ENCODE peak calls at places on chromosomes 7 and 10, in eight cellular contexts. J is Right ventricle myocardium inferior; T is frontal cortex; I is non-pigmented ciliary epithelial cell; F is stimulated activated CD4-positive, alpha-beta T cell treated with anti-CD3 and anti-CD28 coated beads, Interleukin-4, amount 100 ng/mL, for 24 hours; R is retina; Z is progenitor cell of endocrine pancreas; D is CD8-positive, alpha-beta T cell. S is an unnamed sample.

GRCh38 chr10:734481-734880 is 45.0 kb upstream of the DIP2C start:
- DNase-seq in J (no peak), F (no peak), T (no peak), D (no peak), Z (no peak), R (no peak), I (no peak), S (no peak)

GRCh38 chr7:50292165-50292757 is 12.3 kb upstream of the IKZF1 start:
- DNase-seq in F (no peak), I (no peak), R (no peak), T (no peak), D (no peak), Z (no peak), J (no peak), S (no peak)

GRCh38 chr7:94049615-94050014 is 45.5 kb upstream of the BET1 start:
- DNase-seq in I (no peak), F (no peak), T (no peak), R (no peak), D (no peak), J (no peak), Z (no peak), S (no peak)

GRCh38 chr10:18906636-18907035 is 142.0 kb upstream of the MALRD1 start:
- DNase-seq in J (no peak), Z (no peak), I (no peak), R (no peak), F (no peak), T (no peak), D (no peak), S (no peak)

GRCh38 chr7:108016841-108017775 is 14.1 kb upstream of the LAMB1 start:
- DNase-seq in R (no peak), T (no peak), I (no peak), D (no peak), F (no peak), Z (no peak), J (no peak), S (no peak)

GRCh38 chr7:12212051-12212485 is 974 bp downstream of the TMEM106B start:
- DNase-seq in D (no peak), Z (no peak), T (no peak), I (no peak), F (peak; percentile 6), R (peak; percentile 63), J (no peak), S (no peak)

GRCh38 chr10:63633677-63634487 is 112.7 kb downstream of the REEP3 start:
- DNase-seq in J (no peak), R (peak; percentile 21), T (peak; percentile 33), F (no peak), Z (no peak), I (no peak), D (no peak), S (peak; percentile 51)

GRCh38 chr7:2860627-2861133 is 16.6 kb upstream of the GNA12 start:
- DNase-seq in J (no peak), I (no peak), T (no peak), F (no peak), D (no peak), Z (no peak), R (peak; percentile 62), S (no peak)

GRCh38 chr7:1662767-1663166 is 7.3 kb upstream of the ELFN1 start:
- DNase-seq in R (no peak), Z (no peak), F (no peak), J (no peak), D (no peak), I (no peak), T (no peak), S (no peak)

GRCh38 chr10:51700228-51700835 is 937 bp upstream of the CSTF2T start:
- DNase-seq in R (no peak), T (no peak), F (peak; percentile 27), D (no peak), I (no peak), Z (no peak), J (no peak), S (no peak)

GRCh38 chr7:96179341-96179740 is 142.6 kb downstream of the SLC25A13 start:
- DNase-seq in F (no peak), D (no peak), T (no peak), Z (no peak), R (no peak), I (no peak), J (no peak), S (no peak)

GRCh38 chr7:81331061-81332018 is 412.5 kb upstream of the SEMA3C start:
- DNase-seq in R (no peak), J (no peak), F (no peak), D (no peak), Z (no peak), I (no peak), T (no peak), S (no peak)

GRCh38 chr10:59016043-59016442 is 160.4 kb upstream of the PHYHIPL start:
- DNase-seq in R (no peak), T (no peak), D (no peak), Z (no peak), I (no peak), J (no peak), F (no peak), S (no peak)

GRCh38 chr7:4871930-4872675 is 10.3 kb upstream of the PAPOLB start:
- DNase-seq in R (no peak), F (no peak), D (no peak), Z (no peak), T (no peak), I (no peak), J (no peak), S (no peak)

GRCh38 chr10:33734393-33735110 is 400.1 kb upstream of the NRP1 start:
- DNase-seq in R (no peak), F (no peak), J (no peak), Z (no peak), I (no peak), T (no peak), D (no peak), S (no peak)

GRCh38 chr10:111177379-111177778 is 100.5 kb downstream of the ADRA2A start:
- DNase-seq in Z (no peak), J (no peak), R (no peak), D (no peak), T (no peak), I (no peak), F (no peak), S (no peak)

GRCh38 chr10:110612073-110612472 is 32.1 kb upstream of the RBM20 start:
- DNase-seq in J (no peak), F (no peak), D (no peak), R (no peak), Z (no peak), I (no peak), T (no peak), S (no peak)

GRCh38 chr7:21869785-21870402 is 75.8 kb downstream of the CDCA7L start:
- DNase-seq in T (no peak), R (no peak), J (no peak), I (peak; percentile 3), F (no peak), Z (no peak), D (no peak), S (no peak)

GRCh38 chr10:18607503-18607902 is 43.9 kb downstream of the NSUN6 start:
- DNase-seq in I (peak; percentile 76), J (no peak), D (no peak), T (no peak), Z (no peak), R (no peak), F (peak; percentile 6), S (no peak)

GRCh38 chr10:57867226-57867625 is 400.5 kb downstream of the IPMK start:
- DNase-seq in T (no peak), Z (no peak), D (no peak), J (no peak), F (no peak), R (no peak), I (no peak), S (no peak)

GRCh38 chr7:98826811-98827231 is 43.0 kb downstream of the TMEM130 start:
- DNase-seq in T (no peak), J (peak; percentile 86), F (no peak), Z (no peak), I (no peak), D (no peak), R (peak; percentile 40), S (no peak)

GRCh38 chr10:61000769-61001730 is 57.1 kb upstream of the RHOBTB1 start:
- DNase-seq in D (no peak), J (no peak), Z (peak; percentile 37), I (no peak), T (peak; percentile 66), F (no peak), R (peak; percentile 93), S (no peak)

GRCh38 chr7:74193913-74194312 is 15.9 kb upstream of the LAT2 start:
- DNase-seq in Z (no peak), F (no peak), T (no peak), I (no peak), R (no peak), D (no peak), J (no peak), S (no peak)

GRCh38 chr7:133854739-133855138 is 272.4 kb upstream of the LRGUK start:
- DNase-seq in I (no peak), J (no peak), D (no peak), F (no peak), R (no peak), T (no peak), Z (no peak), S (no peak)

GRCh38 chr10:1663226-1663625 is 74.1 kb downstream of the ADARB2 start:
- DNase-seq in J (no peak), R (no peak), F (no peak), D (no peak), Z (no peak), I (no peak), T (no peak), S (no peak)

GRCh38 chr10:10460452-10460851 is 557.2 kb upstream of the CELF2 start:
- DNase-seq in Z (no peak), F (no peak), I (no peak), T (no peak), R (no peak), D (no peak), J (no peak), S (no peak)

GRCh38 chr7:54831644-54832095 is 72.7 kb upstream of the SEC61G start:
- DNase-seq in Z (no peak), T (no peak), F (no peak), D (no peak), J (no peak), I (no peak), R (no peak), S (no peak)

GRCh38 chr7:140640060-140640611 is 477 bp downstream of the DENND2A start:
- DNase-seq in D (no peak), R (peak; percentile 88), J (peak; percentile 80), Z (peak; percentile 40), I (no peak), F (no peak), T (peak; percentile 57), S (no peak)

GRCh38 chr10:124348801-124349200 is 69.9 kb downstream of the OAT start:
- DNase-seq in R (no peak), F (no peak), T (no peak), I (no peak), D (no peak), Z (no peak), J (no peak), S (no peak)

GRCh38 chr10:24318517-24318916 is 109.6 kb downstream of the KIAA1217 start:
- DNase-seq in F (no peak), Z (no peak), T (no peak), D (no peak), J (no peak), R (no peak), I (no peak), S (no peak)

GRCh38 chr7:158409816-158410330 is 177.8 kb downstream of the PTPRN2 start:
- DNase-seq in F (no peak), J (no peak), I (no peak), Z (no peak), T (no peak), D (no peak), R (no peak), S (no peak)

GRCh38 chr10:17217661-17218306 is 10.3 kb upstream of the VIM start:
- DNase-seq in R (no peak), J (no peak), I (no peak), F (no peak), D (no peak), T (no peak), Z (no peak), S (no peak)

GRCh38 chr10:132454296-132455198 is 57.5 kb downstream of the PWWP2B start:
- DNase-seq in J (no peak), I (no peak), D (no peak), F (no peak), T (no peak), R (no peak), Z (no peak), S (no peak)

GRCh38 chr7:99201027-99201426 is 6.9 kb downstream of the KPNA7 start:
- DNase-seq in I (peak; percentile 86), D (no peak), Z (no peak), J (no peak), R (no peak), F (no peak), T (no peak), S (no peak)